ENCODE peak calls at places on chromosomes 16 and 17, in nine cellular contexts. F is mammary epithelial cell, N is GM23248, E is SK-N-SH, M is fibroblast of lung, A is HCT116, U is neural progenitor cell, W is endothelial cell of umbilical vein, I is IMR-90. K is an unnamed sample. For H3K4me1, the result is how much of the 10 kb centered on the place peaks cover.

GRCh38 chr16:68412061-68412460 is 36.2 kb downstream of the SMPD3 start:
- DNase-seq in M (no peak), E (no peak), A (no peak), F (no peak), W (no peak), U (no peak), N (no peak), I (no peak), K (no peak)

GRCh38 chr17:53823341-53824050 is 769 bp downstream of the KIF2B start:
- DNase-seq in W (no peak), I (no peak), N (no peak), M (no peak), E (no peak), F (no peak), A (no peak), U (no peak), K (no peak)

GRCh38 chr16:82756283-82756599 is 129.5 kb downstream of the CDH13 start:
- DNase-seq in I (peak), A (no peak), F (no peak), E (no peak), W (peak), N (no peak), U (no peak), M (peak), K (no peak)

GRCh38 chr16:66334856-66335255 is 31.6 kb upstream of the CDH5 start:
- DNase-seq in I (no peak), M (no peak), F (no peak), N (no peak), W (no peak), U (no peak), A (no peak), E (no peak), K (no peak)

GRCh38 chr16:48542966-48543365 is 67.0 kb downstream of the N4BP1 start:
- DNase-seq in M (no peak), A (no peak), I (no peak), U (no peak), F (no peak), N (no peak), W (no peak), E (no peak), K (no peak)

GRCh38 chr16:3019594-3020246 is 448 bp upstream of the TNFRSF12A start:
- DNase-seq in F (no peak), I (no peak), U (no peak), A (no peak), W (no peak), M (no peak), E (no peak), N (no peak), K (no peak)

GRCh38 chr16:29024280-29024679 is 39.4 kb downstream of the LAT start:
- DNase-seq in W (no peak), N (no peak), U (no peak), E (no peak), F (no peak), I (no peak), A (no peak), M (no peak), K (no peak)

GRCh38 chr16:17229131-17229530 is 241.6 kb downstream of the XYLT1 start:
- DNase-seq in F (no peak), E (no peak), N (no peak), U (no peak), A (no peak), I (no peak), M (no peak), W (no peak), K (no peak)

GRCh38 chr17:45338023-45338781 is 21.4 kb upstream of the MAP3K14 start:
- DNase-seq in I (no peak), A (no peak), W (peak), N (no peak), M (no peak), E (peak), U (no peak), F (no peak), K (no peak)

DNA sequence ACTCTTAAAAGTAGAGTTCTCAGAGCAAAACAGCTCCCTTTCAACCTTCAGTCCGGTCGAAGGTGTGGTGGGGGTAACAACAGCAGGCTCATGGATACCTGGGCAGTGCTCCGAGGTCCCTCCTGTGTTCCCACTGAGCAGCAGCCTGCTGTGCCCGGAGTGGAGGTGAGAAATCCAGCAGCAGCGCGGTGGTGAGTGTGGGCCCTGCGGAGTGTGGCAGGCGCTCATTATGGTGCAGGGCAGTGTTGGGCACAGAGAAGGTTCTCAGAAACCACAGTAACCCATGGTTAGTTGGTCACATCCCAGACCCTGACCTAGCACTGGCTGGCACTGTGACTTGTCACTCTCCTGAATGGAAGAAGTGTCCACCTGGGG is 5.0 kb upstream of the P4HB start:
- DNase-seq in I (no peak), W (no peak), M (no peak), E (no peak), A (no peak), F (no peak), N (no peak), U (no peak), K (no peak)
- H3K4me1 ChIP-seq in I (under half), W (under half), M (under half), E (half or more), A (half or more), F (under half), N (under half), U (under half), K (half or more)

DNA sequence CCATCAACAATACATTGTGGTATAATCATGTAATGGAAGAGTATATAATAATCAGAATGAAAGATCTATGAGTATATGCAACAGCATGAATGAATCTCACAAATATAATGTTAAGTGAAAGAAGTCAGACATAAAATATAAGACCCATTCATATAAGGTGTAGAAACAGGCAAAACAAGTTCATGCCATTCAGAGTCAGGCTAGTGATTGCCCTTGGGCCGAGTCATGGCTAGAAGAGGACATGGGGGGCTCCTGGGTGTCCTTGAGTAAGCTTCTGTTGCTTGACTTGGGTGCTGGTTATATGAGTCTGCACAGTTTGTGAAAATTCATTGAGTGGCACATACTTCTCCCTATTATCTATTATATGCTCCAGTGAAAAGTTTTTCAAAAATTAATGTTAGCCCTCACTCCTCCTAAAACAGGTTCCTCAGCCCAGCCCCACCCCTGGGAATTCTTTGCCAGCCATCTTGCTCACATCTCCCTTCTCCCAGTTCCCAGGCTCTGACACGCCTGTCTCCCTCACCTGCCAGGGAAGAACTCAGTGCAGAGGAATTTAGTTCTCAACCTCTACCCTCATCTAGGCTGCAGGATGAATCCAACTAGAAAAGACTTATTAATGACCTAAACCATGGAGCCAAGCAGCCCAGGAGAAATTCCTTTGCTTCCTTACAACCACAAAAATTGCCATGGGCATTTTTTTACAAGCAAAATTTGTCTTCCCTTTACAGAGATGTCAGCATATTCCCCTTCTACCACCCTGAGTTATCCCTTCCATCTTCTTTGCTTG is 52.4 kb upstream of the NFAT5 start:
- DNase-seq in M (no peak), W (no peak), A (no peak), N (peak), E (no peak), F (peak), U (no peak), I (peak), K (peak)
- H2AFZ ChIP-seq in M (no peak), W (no peak), A (peak), N (peak), E (peak), F (peak), U (no peak), I (peak), K (peak)

DNA sequence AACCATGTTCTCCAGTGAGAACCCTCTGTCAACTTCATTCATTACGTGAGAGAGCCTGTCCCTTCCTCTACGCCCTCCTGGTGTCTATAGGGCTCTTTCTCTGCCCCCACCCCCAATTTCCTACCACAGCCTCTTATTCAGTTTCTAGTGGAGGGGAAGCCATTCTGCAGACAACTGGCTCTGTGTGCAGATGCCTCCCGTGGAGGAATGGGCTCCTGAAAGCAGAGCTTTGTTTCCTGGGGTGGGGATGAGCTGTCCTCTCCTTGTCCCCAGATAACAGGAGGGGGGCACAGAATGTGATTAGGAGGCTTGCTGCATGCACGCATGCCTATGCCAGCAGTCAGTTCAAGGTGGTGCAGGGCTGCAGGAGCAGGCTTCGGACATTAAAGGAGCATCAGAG is 31.6 kb downstream of the MMP15 start:
- DNase-seq in A (no peak), I (no peak), U (no peak), W (no peak), F (no peak), N (no peak), M (no peak), E (no peak), K (no peak)
- H3K4me1 ChIP-seq in A (under half), I (under half), U (under half), W (under half), F (under half), N (under half), M (under half), E (under half), K (under half)

DNA sequence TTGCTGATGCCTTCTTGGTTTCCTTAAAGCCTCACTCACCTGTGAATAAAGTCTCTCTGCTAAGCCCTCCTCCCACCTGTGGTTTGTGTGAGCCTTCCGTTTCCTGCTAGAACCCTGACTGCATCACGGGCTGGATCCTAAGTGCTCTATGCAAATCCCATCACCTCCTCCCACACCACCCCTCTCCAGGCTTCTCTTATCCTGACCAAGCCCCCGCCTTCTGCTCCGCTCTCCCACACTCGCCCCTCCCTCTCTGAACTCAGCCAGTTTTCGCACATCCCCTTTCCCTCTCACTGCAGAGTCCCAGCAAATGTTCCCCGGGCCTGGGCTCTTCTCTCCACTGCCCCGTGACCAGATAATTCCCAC is 51.8 kb downstream of the PIMREG start:
- DNase-seq in A (no peak), F (no peak), M (no peak), W (no peak), E (no peak), I (no peak), U (peak), N (no peak), K (no peak)
- H2AFZ ChIP-seq in A (no peak), F (no peak), M (no peak), W (no peak), E (no peak), I (no peak), U (peak), N (no peak), K (no peak)

GRCh38 chr17:63850401-63850800 is 7.9 kb upstream of the SMARCD2 start:
- DNase-seq in W (no peak), U (no peak), F (no peak), I (no peak), E (no peak), A (no peak), M (no peak), N (no peak), K (no peak)
- H3K4me1 ChIP-seq in W (under half), U (under half), F (under half), I (under half), E (under half), A (under half), M (under half), N (under half), K (under half)

GRCh38 chr16:81718637-81719036 is 60.5 kb upstream of the PLCG2 start:
- DNase-seq in E (no peak), F (no peak), A (no peak), I (no peak), M (no peak), U (no peak), N (no peak), W (no peak), K (no peak)
- H2AFZ ChIP-seq in E (no peak), F (peak), A (no peak), I (no peak), M (no peak), U (peak), N (no peak), W (peak), K (no peak)

DNA sequence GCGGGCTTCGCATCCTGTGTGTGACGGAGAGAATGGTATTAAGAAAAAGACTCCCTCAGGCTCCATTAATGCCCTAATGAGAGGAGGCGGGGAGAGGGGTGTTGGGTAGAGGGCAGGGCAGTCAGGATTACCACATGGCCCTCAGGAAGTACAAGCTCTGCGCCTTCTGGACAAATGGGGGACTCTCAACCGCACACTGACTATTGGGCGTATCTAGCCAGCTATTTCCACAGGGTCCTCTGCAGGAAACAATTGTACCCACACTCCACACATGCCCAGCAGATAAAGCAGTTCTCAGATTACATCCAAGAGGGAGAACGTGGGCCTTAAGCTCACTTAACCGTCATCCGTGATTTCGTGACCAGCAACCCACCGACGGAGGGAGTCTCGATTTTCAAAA is 14.7 kb downstream of the NXN start:
- DNase-seq in W (peak), I (no peak), N (no peak), U (peak), F (no peak), M (no peak), A (no peak), E (peak), K (no peak)
- H3K4me1 ChIP-seq in W (under half), I (under half), N (under half), U (under half), F (under half), M (under half), A (half or more), E (under half), K (under half)

K was measured in PC-3.